ENCODE peak calls at places on chromosomes 2 and 18, in ten cellular contexts. S is mammary epithelial cell, F is endothelial cell, M is HFF-Myc, J is psoas muscle, W is thoracic aorta, N is neural crest cell, P is IMR-90, E is foreskin fibroblast, H is transverse colon. K is an unnamed sample.

GRCh38 chr2:240999001-240999791 is 778 bp downstream of the SNED1 start:
- DNase-seq in S (no peak), F (peak), M (no peak), J (peak), W (no peak), N (no peak), P (no peak), E (no peak), H (peak), K (peak)

GRCh38 chr2:64807417-64807816 is 153.7 kb upstream of the SERTAD2 start:
- DNase-seq in S (peak), F (no peak), M (peak), J (no peak), W (no peak), N (no peak), P (peak), E (peak), H (no peak), K (no peak)

GRCh38 chr2:200864206-200864976 is at the start of gene CLK1:
- DNase-seq in S (peak), F (peak), M (peak), J (peak), W (peak), N (peak), P (peak), E (peak), H (peak), K (peak)

GRCh38 chr2:202261531-202261930 is 4.0 kb upstream of the NOP58 start:
- DNase-seq in S (peak), F (no peak), M (no peak), J (no peak), W (no peak), N (no peak), P (peak), E (peak), H (no peak), K (no peak)

GRCh38 chr2:149767516-149767974 is 180.0 kb upstream of the MMADHC start:
- DNase-seq in S (peak), F (no peak), M (no peak), J (no peak), W (no peak), N (no peak), P (peak), E (peak), H (no peak), K (no peak)

GRCh38 chr2:97991081-97991856 is 4.5 kb downstream of the TMEM131 start:
- DNase-seq in S (no peak), F (no peak), M (no peak), J (no peak), W (no peak), N (no peak), P (no peak), E (no peak), H (no peak), K (no peak)

GRCh38 chr2:2399390-2399789 is 68.3 kb upstream of the MYT1L start:
- DNase-seq in S (no peak), F (no peak), M (no peak), J (no peak), W (no peak), N (no peak), P (no peak), E (no peak), H (no peak), K (no peak)

GRCh38 chr2:108367776-108368175 is 10.0 kb upstream of the SULT1C4 start:
- DNase-seq in S (no peak), F (no peak), M (no peak), J (no peak), W (no peak), N (no peak), P (no peak), E (no peak), H (no peak), K (no peak)

GRCh38 chr2:64819774-64820688 is 166.3 kb upstream of the SERTAD2 start:
- DNase-seq in S (no peak), F (no peak), M (no peak), J (no peak), W (no peak), N (no peak), P (no peak), E (no peak), H (peak), K (no peak)

GRCh38 chr18:3333056-3333720 is 71.3 kb downstream of the MYL12B start:
- DNase-seq in S (no peak), F (no peak), M (no peak), J (no peak), W (no peak), N (no peak), P (peak), E (no peak), H (no peak), K (no peak)

GRCh38 chr2:109128466-109129355 is at the start of gene SH3RF3:
- DNase-seq in S (peak), F (peak), M (no peak), J (peak), W (no peak), N (peak), P (peak), E (peak), H (peak), K (peak)

GRCh38 chr18:8982416-8983183 is 119.9 kb upstream of the NDUFV2 start:
- DNase-seq in S (peak), F (peak), M (peak), J (no peak), W (no peak), N (peak), P (peak), E (peak), H (peak), K (no peak)
- TF ChIP-seq CTCF in S (peak), F (peak), M (peak), J (peak), W (no peak), N (peak), P (peak), E (peak), H (peak), K (peak)

DNA sequence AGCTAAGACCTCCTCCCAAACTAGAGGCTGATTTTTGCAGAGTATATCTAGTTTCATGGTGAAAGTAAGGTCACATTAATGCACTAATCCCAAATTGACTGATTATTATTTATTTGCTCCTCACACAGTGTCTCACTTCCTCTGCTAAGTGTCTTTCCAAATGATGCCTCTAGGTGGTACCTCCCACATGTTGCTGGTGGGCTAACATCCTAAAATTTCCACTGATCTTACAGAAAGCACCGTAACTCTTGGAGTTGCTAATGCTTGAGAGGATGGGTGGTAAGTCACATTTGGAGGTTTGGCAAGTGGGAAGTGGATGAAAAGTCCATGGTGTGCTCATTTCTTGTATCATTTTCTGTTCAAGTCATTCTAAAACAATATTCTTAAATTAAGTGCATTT is 428.7 kb upstream of the GYPC start:
- DNase-seq in S (no peak), F (no peak), M (no peak), J (no peak), W (no peak), N (no peak), P (no peak), E (no peak), H (no peak), K (no peak)
- TF ChIP-seq CTCF in S (no peak), F (peak), M (no peak), J (no peak), W (no peak), N (peak), P (no peak), E (no peak), H (no peak), K (peak)

DNA sequence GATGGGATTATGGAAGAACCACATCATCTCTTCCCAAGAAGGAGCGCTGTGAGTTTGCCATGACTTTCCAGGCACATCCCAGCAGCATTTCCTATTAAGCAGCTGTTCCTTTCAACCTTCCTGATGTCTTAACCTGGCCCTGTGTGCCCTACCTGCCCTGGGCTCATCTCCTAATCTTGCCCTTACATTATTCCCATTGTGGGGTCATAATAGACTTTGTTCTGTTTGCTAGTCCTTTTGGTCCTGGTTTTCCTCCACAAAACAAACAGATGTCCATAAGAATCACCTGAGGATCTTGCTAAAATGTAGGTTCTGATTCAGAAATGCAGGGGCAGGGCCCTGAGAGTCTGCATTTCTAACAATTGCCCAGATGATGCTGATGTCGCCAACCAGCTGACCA is 38.6 kb upstream of the TANK start:
- DNase-seq in S (no peak), F (no peak), M (no peak), J (no peak), W (no peak), N (no peak), P (no peak), E (no peak), H (no peak), K (no peak)
- TF ChIP-seq CTCF in S (no peak), F (no peak), M (no peak), J (no peak), W (no peak), N (no peak), P (no peak), E (no peak), H (no peak), K (no peak)

GRCh38 chr2:172614932-172615331 is 59.0 kb downstream of the PDK1 start:
- DNase-seq in S (no peak), F (no peak), M (no peak), J (no peak), W (no peak), N (no peak), P (no peak), E (no peak), H (no peak), K (no peak)

GRCh38 chr2:172615862-172616261 is 60.0 kb downstream of the PDK1 start:
- DNase-seq in S (no peak), F (no peak), M (no peak), J (no peak), W (no peak), N (no peak), P (no peak), E (no peak), H (no peak), K (no peak)

GRCh38 chr2:172617115-172617514 is 61.2 kb downstream of the PDK1 start:
- DNase-seq in S (no peak), F (no peak), M (no peak), J (no peak), W (no peak), N (no peak), P (no peak), E (no peak), H (no peak), K (no peak)

GRCh38 chr2:172613035-172613434 is 57.1 kb downstream of the PDK1 start:
- DNase-seq in S (no peak), F (no peak), M (peak), J (no peak), W (no peak), N (no peak), P (peak), E (peak), H (no peak), K (no peak)

GRCh38 chr2:172613610-172614231 is 57.8 kb downstream of the PDK1 start:
- DNase-seq in S (no peak), F (no peak), M (no peak), J (no peak), W (no peak), N (no peak), P (no peak), E (no peak), H (peak), K (no peak)
- TF ChIP-seq CTCF in S (peak), F (no peak), M (peak), J (no peak), W (no peak), N (no peak), P (peak), E (peak), H (no peak), K (no peak)

GRCh38 chr2:66494708-66495107 is 59.8 kb downstream of the MEIS1 start:
- DNase-seq in S (peak), F (no peak), M (peak), J (peak), W (peak), N (no peak), P (peak), E (peak), H (peak), K (no peak)

GRCh38 chr2:66498597-66498910 is 63.6 kb downstream of the MEIS1 start:
- DNase-seq in S (no peak), F (no peak), M (no peak), J (no peak), W (no peak), N (no peak), P (no peak), E (no peak), H (no peak), K (no peak)

GRCh38 chr2:66497706-66498596 is 63.0 kb downstream of the MEIS1 start:
- DNase-seq in S (no peak), F (no peak), M (no peak), J (no peak), W (no peak), N (no peak), P (no peak), E (no peak), H (no peak), K (no peak)

GRCh38 chr2:66496680-66497420 is 61.9 kb downstream of the MEIS1 start:
- DNase-seq in S (no peak), F (no peak), M (no peak), J (no peak), W (no peak), N (no peak), P (no peak), E (no peak), H (no peak), K (no peak)

DNA sequence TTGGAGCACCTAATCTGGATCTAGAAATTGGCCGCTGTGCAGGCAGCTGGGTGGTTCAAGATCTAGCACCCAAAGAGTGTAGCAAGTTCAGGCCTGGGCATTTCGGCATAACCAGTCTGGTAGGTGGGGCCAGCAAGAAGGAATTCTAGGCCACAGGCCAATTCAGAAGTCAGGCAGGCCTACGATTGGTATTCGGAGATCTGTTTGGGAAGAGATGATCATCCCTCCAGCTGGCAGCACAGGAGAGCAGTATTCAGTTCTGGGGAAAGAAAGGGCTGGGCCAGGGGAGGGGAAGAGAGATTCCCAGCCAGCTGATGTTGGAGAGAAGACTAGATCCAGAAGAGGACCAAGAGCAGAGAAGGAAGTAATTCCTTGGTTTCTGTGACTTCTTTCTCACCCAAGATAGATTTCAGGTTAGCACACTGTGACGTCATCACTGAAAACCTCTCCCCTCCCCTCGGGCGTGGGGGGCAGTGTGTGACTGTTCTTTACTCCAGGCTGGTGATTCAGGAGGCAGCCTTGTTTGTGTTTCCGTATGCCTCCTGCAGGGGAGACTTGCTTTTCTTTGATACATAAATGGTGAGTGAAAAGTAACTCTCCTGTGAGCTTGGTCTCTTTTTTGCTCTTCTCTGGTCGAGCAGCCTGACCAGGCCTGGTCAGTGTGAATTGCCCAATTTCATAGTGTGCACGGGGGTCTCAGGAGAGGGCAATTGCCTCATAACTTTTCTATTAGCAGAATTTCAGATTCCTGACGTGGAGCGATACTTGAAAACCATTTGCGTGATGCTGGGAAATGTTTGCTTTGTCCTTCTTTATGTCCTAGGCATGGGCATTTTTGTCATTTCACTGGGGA is 61.1 kb downstream of the MEIS1 start:
- DNase-seq in S (peak), F (no peak), M (peak), J (peak), W (peak), N (no peak), P (peak), E (peak), H (no peak), K (no peak)
- TF ChIP-seq CTCF in S (peak), F (no peak), M (peak), J (no peak), W (peak), N (no peak), P (peak), E (peak), H (no peak), K (peak)